ENCODE peak calls at places on chromosome 1, in four cellular contexts. P is activated CD4-positive, alpha-beta T cell treated with anti-CD3 and anti-CD28 coated beads, Interleukin-2, amount 10 ng/mL, durations not matched to agents 7 days and 5 days; X is dorsolateral prefrontal cortex; F is GM04504. H is an unnamed sample.

GRCh38 chr1:110212165-110213142 is 2.3 kb downstream of the KCNC4 start:
- DNase-seq in F (no peak), X (peak; percentile 51), P (no peak), H (no peak)

GRCh38 chr1:104322131-104322530 is 572.4 kb downstream of the AMY1C start:
- DNase-seq in F (no peak), P (no peak), X (no peak), H (no peak)

GRCh38 chr1:40182956-40183710 is 21.9 kb downstream of the RLF start:
- DNase-seq in F (no peak), X (no peak), P (peak; percentile 13), H (no peak)

GRCh38 chr1:234961468-234962339 is 166.9 kb downstream of the TOMM20 start:
- DNase-seq in X (no peak), F (peak; percentile 82), P (no peak), H (no peak)

GRCh38 chr1:197307551-197307950 is 39.5 kb downstream of the CRB1 start:
- DNase-seq in P (no peak), F (no peak), X (no peak), H (no peak)

GRCh38 chr1:228964178-228964819 is 229.0 kb downstream of the RHOU start:
- DNase-seq in F (peak; percentile 34), X (no peak), P (no peak), H (no peak)

GRCh38 chr1:21468597-21468996 is 28.7 kb downstream of the NBPF3 start:
- DNase-seq in P (peak; percentile 28), X (no peak), F (no peak), H (no peak)

GRCh38 chr1:3034728-3035610 is 13.7 kb downstream of the ACTRT2 start:
- DNase-seq in F (no peak), P (no peak), X (no peak), H (no peak)

GRCh38 chr1:90834354-90835171 is 117.5 kb upstream of the BARHL2 start:
- DNase-seq in X (no peak), P (no peak), F (peak; percentile 46), H (no peak)

GRCh38 chr1:108503062-108503740 is 53.1 kb downstream of the NBPF6 start:
- DNase-seq in X (no peak), F (peak; percentile 72), P (no peak), H (no peak)

H was measured in SHP77 treated with DMSO at 0.1 percent for 48 hours.